ENCODE peak calls at places on chromosomes 13 and 19, in seven cellular contexts. S is right atrium auricular region, D is pancreas, V is cardiac fibroblast, R is colonic mucosa, U is lower leg skin, W is foreskin fibroblast. K is an unnamed sample.

GRCh38 chr19:15556634-15557181 is 48.4 kb downstream of the CYP4F22 start:
- DNase-seq in S (no peak), D (no peak), V (no peak), R (no peak), U (no peak), W (no peak), K (no peak)

GRCh38 chr13:110187501-110188161 is 119.3 kb downstream of the COL4A1 start:
- DNase-seq in S (no peak), D (no peak), V (peak; percentile 88), R (no peak), U (no peak), W (peak; percentile 54), K (peak; percentile 3)

GRCh38 chr13:21242236-21242635 is 65.8 kb downstream of the MRPL57 start:
- DNase-seq in S (no peak), D (no peak), V (no peak), R (no peak), U (no peak), W (no peak), K (no peak)

GRCh38 chr13:99689955-99690354 is 188.7 kb downstream of the TM9SF2 start:
- DNase-seq in S (no peak), D (no peak), V (no peak), R (no peak), U (no peak), W (no peak), K (no peak)

GRCh38 chr19:46337487-46337886 is 9.4 kb upstream of the PPP5C start:
- DNase-seq in S (no peak), D (no peak), V (no peak), R (no peak), U (no peak), W (no peak), K (no peak)

GRCh38 chr19:49894879-49895565 is 1.7 kb downstream of the IL4I1 start:
- DNase-seq in S (no peak), D (no peak), V (no peak), R (no peak), U (no peak), W (no peak), K (no peak)

GRCh38 chr19:610071-610800 is 20.6 kb downstream of the HCN2 start:
- DNase-seq in S (no peak), D (no peak), V (no peak), R (no peak), U (no peak), W (no peak), K (no peak)

GRCh38 chr19:17385878-17386611 is 8.0 kb downstream of the CCDC194 start:
- DNase-seq in S (peak; percentile 68), D (no peak), V (peak; percentile 60), R (peak; percentile 63), U (no peak), W (no peak), K (peak; percentile 61)

GRCh38 chr13:106161186-106161585 is 374.3 kb downstream of the EFNB2 start:
- DNase-seq in S (no peak), D (no peak), V (no peak), R (no peak), U (no peak), W (no peak), K (no peak)

GRCh38 chr19:53057904-53058579 is 13.5 kb downstream of the ERVV-2 start:
- DNase-seq in S (no peak), D (no peak), V (no peak), R (no peak), U (no peak), W (peak; percentile 21), K (no peak)

GRCh38 chr13:65330691-65331090 is 1899.4 kb downstream of the PCDH9 start:
- DNase-seq in S (no peak), D (no peak), V (no peak), R (no peak), U (no peak), W (no peak), K (no peak)

GRCh38 chr19:48918801-48919247 is 14.7 kb upstream of the DHDH start:
- DNase-seq in S (no peak), D (no peak), V (no peak), R (no peak), U (no peak), W (no peak), K (no peak)

GRCh38 chr13:51793570-51794273 is 10.2 kb downstream of the DHRS12 start:
- DNase-seq in S (no peak), D (peak; percentile 62), V (peak; percentile 85), R (no peak), U (no peak), W (peak; percentile 75), K (no peak)

GRCh38 chr19:35049456-35049855 is 7.9 kb downstream of the HPN start:
- DNase-seq in S (no peak), D (no peak), V (no peak), R (no peak), U (no peak), W (no peak), K (no peak)

GRCh38 chr19:58079792-58080191 is 18.2 kb downstream of the ZSCAN18 start:
- DNase-seq in S (no peak), D (no peak), V (no peak), R (no peak), U (no peak), W (no peak), K (no peak)
- TF ChIP-seq CTCF in S (no peak), D (no peak), V (no peak), R (no peak), U (no peak), W (no peak), K (no peak)

GRCh38 chr19:4449022-4449825 is 8.4 kb downstream of the UBXN6 start:
- DNase-seq in S (peak; percentile 76), D (peak; percentile 79), V (no peak), R (no peak), U (no peak), W (no peak), K (no peak)
- TF ChIP-seq CTCF in S (peak; percentile 31), D (no peak), V (no peak), R (no peak), U (no peak), W (no peak), K (no peak)

GRCh38 chr19:44891016-44891882 is at the start of gene TOMM40:
- DNase-seq in S (no peak), D (no peak), V (peak; percentile 100), R (no peak), U (no peak), W (peak; percentile 100), K (peak; percentile 99)
- TF ChIP-seq CTCF in S (no peak), D (no peak), V (no peak), R (no peak), U (no peak), W (no peak), K (no peak)

DNA sequence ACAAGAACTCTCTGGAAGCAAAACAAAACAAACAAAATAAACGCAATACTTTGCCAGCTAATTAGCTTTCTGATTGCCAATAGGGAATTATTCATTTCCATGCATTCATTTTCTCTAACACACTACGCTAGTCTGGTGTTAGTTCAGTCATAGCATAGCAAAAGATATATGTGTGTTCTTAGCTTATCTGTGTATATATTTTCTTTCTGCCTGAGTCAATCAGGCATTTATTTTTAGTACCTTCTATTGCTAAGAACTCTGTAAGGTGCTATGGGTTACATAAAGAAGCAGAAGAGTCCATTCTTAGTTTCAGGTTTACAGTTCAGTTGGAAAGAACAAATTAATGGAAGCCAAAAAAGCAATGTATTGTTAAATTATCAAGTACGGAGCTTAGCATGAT is 490.9 kb downstream of the KLF5 start:
- DNase-seq in S (no peak), D (no peak), V (no peak), R (no peak), U (no peak), W (no peak), K (no peak)
- TF ChIP-seq CTCF in S (no peak), D (no peak), V (no peak), R (no peak), U (no peak), W (no peak), K (no peak)

GRCh38 chr19:18419699-18420460 is 682 bp downstream of the SSBP4 start:
- DNase-seq in S (no peak), D (no peak), V (no peak), R (peak; percentile 74), U (no peak), W (no peak), K (no peak)
- TF ChIP-seq CTCF in S (no peak), D (no peak), V (no peak), R (no peak), U (no peak), W (no peak), K (no peak)

DNA sequence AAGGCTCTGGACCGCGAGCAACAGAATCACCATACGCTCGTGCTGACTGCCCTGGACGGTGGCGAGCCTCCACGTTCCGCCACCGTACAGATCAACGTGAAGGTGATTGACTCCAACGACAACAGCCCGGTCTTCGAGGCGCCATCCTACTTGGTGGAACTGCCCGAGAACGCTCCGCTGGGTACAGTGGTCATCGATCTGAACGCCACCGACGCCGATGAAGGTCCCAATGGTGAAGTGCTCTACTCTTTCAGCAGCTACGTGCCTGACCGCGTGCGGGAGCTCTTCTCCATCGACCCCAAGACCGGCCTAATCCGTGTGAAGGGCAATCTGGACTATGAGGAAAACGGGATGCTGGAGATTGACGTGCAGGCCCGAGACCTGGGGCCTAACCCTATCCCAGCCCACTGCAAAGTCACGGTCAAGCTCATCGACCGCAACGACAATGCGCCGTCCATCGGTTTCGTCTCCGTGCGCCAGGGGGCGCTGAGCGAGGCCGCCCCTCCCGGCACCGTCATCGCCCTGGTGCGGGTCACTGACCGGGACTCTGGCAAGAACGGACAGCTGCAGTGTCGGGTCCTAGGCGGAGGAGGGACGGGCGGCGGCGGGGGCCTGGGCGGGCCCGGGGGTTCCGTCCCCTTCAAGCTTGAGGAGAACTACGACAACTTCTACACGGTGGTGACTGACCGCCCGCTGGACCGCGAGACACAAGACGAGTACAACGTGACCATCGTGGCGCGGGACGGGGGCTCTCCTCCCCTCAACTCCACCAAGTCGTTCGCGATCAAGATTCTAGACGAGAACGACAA is 1.8 kb downstream of the PCDH17 start:
- DNase-seq in S (peak; percentile 71), D (peak; percentile 51), V (peak; percentile 14), R (no peak), U (no peak), W (no peak), K (no peak)
- TF ChIP-seq CTCF in S (peak; percentile 77), D (peak; percentile 8), V (peak; percentile 41), R (no peak), U (no peak), W (no peak), K (no peak)

GRCh38 chr19:18778826-18779354 is 12.2 kb downstream of the COMP start:
- DNase-seq in S (no peak), D (no peak), V (no peak), R (no peak), U (no peak), W (no peak), K (no peak)

GRCh38 chr19:18781047-18781600 is 10.0 kb downstream of the COMP start:
- DNase-seq in S (no peak), D (no peak), V (no peak), R (no peak), U (no peak), W (no peak), K (no peak)

GRCh38 chr19:18781885-18782527 is 9.1 kb downstream of the COMP start:
- DNase-seq in S (no peak), D (no peak), V (no peak), R (no peak), U (no peak), W (no peak), K (no peak)

GRCh38 chr19:18780081-18780480 is 11.0 kb downstream of the COMP start:
- DNase-seq in S (no peak), D (no peak), V (no peak), R (no peak), U (no peak), W (no peak), K (no peak)

GRCh38 chr19:18780631-18781030 is 10.5 kb downstream of the COMP start:
- DNase-seq in S (no peak), D (no peak), V (no peak), R (no peak), U (no peak), W (no peak), K (no peak)
- TF ChIP-seq CTCF in S (no peak), D (no peak), V (no peak), R (no peak), U (no peak), W (peak; percentile 7), K (no peak)

K was measured in Calu3.